ENCODE peak calls at places on chromosomes 1 and 21, in six cellular contexts. One of them, this sample, is unnamed.

GRCh38 chr1:91830242-91831131 is 55.5 kb downstream of the TGFBR3 start:
- DNase-seq in tibial nerve: peak
- DNase-seq in ovary: peak
- DNase-seq in A549: peak
- DNase-seq in suprapubic skin: no peak
- DNase-seq in H1: no peak
- DNase-seq in this sample: peak

GRCh38 chr1:210378721-210379120 is 50.0 kb downstream of the HHAT start:
- DNase-seq in tibial nerve: no peak
- DNase-seq in ovary: no peak
- DNase-seq in A549: no peak
- DNase-seq in suprapubic skin: no peak
- DNase-seq in H1: no peak
- DNase-seq in this sample: no peak

GRCh38 chr1:36156329-36157114 is 562 bp downstream of the MAP7D1 start:
- DNase-seq in tibial nerve: peak
- DNase-seq in ovary: peak
- DNase-seq in A549: peak
- DNase-seq in suprapubic skin: peak
- DNase-seq in H1: peak
- DNase-seq in this sample: peak

GRCh38 chr1:185017338-185017737 is 28.0 kb upstream of the RNF2 start:
- DNase-seq in tibial nerve: no peak
- DNase-seq in ovary: no peak
- DNase-seq in A549: peak
- DNase-seq in suprapubic skin: no peak
- DNase-seq in H1: no peak
- DNase-seq in this sample: no peak

GRCh38 chr1:8415526-8416278 is 97.8 kb downstream of the SLC45A1 start:
- DNase-seq in tibial nerve: no peak
- DNase-seq in ovary: no peak
- DNase-seq in A549: no peak
- DNase-seq in suprapubic skin: no peak
- DNase-seq in H1: no peak
- DNase-seq in this sample: no peak

GRCh38 chr1:109636201-109636952 is 16.7 kb downstream of the AMPD2 start:
- DNase-seq in tibial nerve: no peak
- DNase-seq in ovary: peak
- DNase-seq in A549: no peak
- DNase-seq in suprapubic skin: peak
- DNase-seq in H1: peak
- DNase-seq in this sample: peak

GRCh38 chr1:9505142-9505541 is 34.1 kb upstream of the SLC25A33 start:
- DNase-seq in tibial nerve: no peak
- DNase-seq in ovary: no peak
- DNase-seq in A549: no peak
- DNase-seq in suprapubic skin: no peak
- DNase-seq in H1: no peak
- DNase-seq in this sample: no peak

GRCh38 chr1:34113362-34113761 is 51.7 kb downstream of the CSMD2 start:
- DNase-seq in tibial nerve: no peak
- DNase-seq in ovary: no peak
- DNase-seq in A549: no peak
- DNase-seq in suprapubic skin: no peak
- DNase-seq in H1: peak
- DNase-seq in this sample: no peak

GRCh38 chr1:228978486-228979324 is 243.4 kb downstream of the RHOU start:
- DNase-seq in tibial nerve: no peak
- DNase-seq in ovary: peak
- DNase-seq in A549: no peak
- DNase-seq in suprapubic skin: no peak
- DNase-seq in H1: no peak
- DNase-seq in this sample: peak

GRCh38 chr1:145901312-145902021 is 8.4 kb downstream of the ITGA10 start:
- DNase-seq in tibial nerve: no peak
- DNase-seq in ovary: no peak
- DNase-seq in A549: no peak
- DNase-seq in suprapubic skin: no peak
- DNase-seq in H1: no peak
- DNase-seq in this sample: no peak

GRCh38 chr21:44392916-44393315 is 39.5 kb downstream of the TRPM2 start:
- DNase-seq in tibial nerve: no peak
- DNase-seq in ovary: no peak
- DNase-seq in A549: no peak
- DNase-seq in suprapubic skin: no peak
- DNase-seq in H1: no peak
- DNase-seq in this sample: no peak

GRCh38 chr1:164712131-164713031 is 153.4 kb downstream of the PBX1 start:
- DNase-seq in tibial nerve: no peak
- DNase-seq in ovary: peak
- DNase-seq in A549: no peak
- DNase-seq in suprapubic skin: no peak
- DNase-seq in H1: no peak
- DNase-seq in this sample: peak

GRCh38 chr1:33150522-33150921 is 31.3 kb downstream of the TRIM62 start:
- DNase-seq in tibial nerve: no peak
- DNase-seq in ovary: no peak
- DNase-seq in A549: no peak
- DNase-seq in suprapubic skin: no peak
- DNase-seq in H1: no peak
- DNase-seq in this sample: no peak

GRCh38 chr1:150362721-150363425 is 1.1 kb upstream of the RPRD2 start:
- DNase-seq in tibial nerve: no peak
- DNase-seq in ovary: peak
- DNase-seq in A549: no peak
- DNase-seq in suprapubic skin: no peak
- DNase-seq in H1: peak
- DNase-seq in this sample: no peak

GRCh38 chr1:45071567-45071966 is 59.5 kb downstream of the UROD start:
- DNase-seq in tibial nerve: no peak
- DNase-seq in ovary: no peak
- DNase-seq in A549: no peak
- DNase-seq in suprapubic skin: no peak
- DNase-seq in H1: no peak
- DNase-seq in this sample: no peak

GRCh38 chr1:31548518-31548898 is 27.8 kb upstream of the TINAGL1 start:
- DNase-seq in tibial nerve: no peak
- DNase-seq in ovary: peak
- DNase-seq in A549: no peak
- DNase-seq in suprapubic skin: no peak
- DNase-seq in H1: no peak
- DNase-seq in this sample: peak

GRCh38 chr1:2590233-2591141 is 3.9 kb downstream of the PRXL2B start:
- DNase-seq in tibial nerve: no peak
- DNase-seq in ovary: no peak
- DNase-seq in A549: no peak
- DNase-seq in suprapubic skin: no peak
- DNase-seq in H1: no peak
- DNase-seq in this sample: no peak

GRCh38 chr1:21783679-21784603 is 992 bp upstream of the USP48 start:
- DNase-seq in tibial nerve: no peak
- DNase-seq in ovary: peak
- DNase-seq in A549: peak
- DNase-seq in suprapubic skin: no peak
- DNase-seq in H1: peak
- DNase-seq in this sample: peak

GRCh38 chr21:41754481-41754891 is 12.4 kb downstream of the RIPK4 start:
- DNase-seq in tibial nerve: no peak
- DNase-seq in ovary: no peak
- DNase-seq in A549: no peak
- DNase-seq in suprapubic skin: no peak
- DNase-seq in H1: no peak
- DNase-seq in this sample: no peak

GRCh38 chr1:47205918-47206317 is 16.1 kb upstream of the PDZK1IP1 start:
- DNase-seq in tibial nerve: no peak
- DNase-seq in ovary: no peak
- DNase-seq in A549: no peak
- DNase-seq in suprapubic skin: no peak
- DNase-seq in H1: no peak
- DNase-seq in this sample: no peak

GRCh38 chr1:173477286-173478098 is at the start of gene PRDX6:
- DNase-seq in tibial nerve: peak
- DNase-seq in ovary: no peak
- DNase-seq in A549: peak
- DNase-seq in suprapubic skin: peak
- DNase-seq in H1: peak
- DNase-seq in this sample: peak

GRCh38 chr1:150763631-150764223 is 1.9 kb downstream of the CTSS start:
- DNase-seq in tibial nerve: no peak
- DNase-seq in ovary: no peak
- DNase-seq in A549: no peak
- DNase-seq in suprapubic skin: no peak
- DNase-seq in H1: no peak
- DNase-seq in this sample: no peak

GRCh38 chr1:230502306-230502705 is 76.2 kb upstream of the PGBD5 start:
- DNase-seq in tibial nerve: no peak
- DNase-seq in ovary: no peak
- DNase-seq in A549: no peak
- DNase-seq in suprapubic skin: no peak
- DNase-seq in H1: no peak
- DNase-seq in this sample: no peak

GRCh38 chr1:155970531-155971167 is 7.7 kb downstream of the ARHGEF2 start:
- DNase-seq in tibial nerve: peak
- DNase-seq in ovary: peak
- DNase-seq in A549: no peak
- DNase-seq in suprapubic skin: no peak
- DNase-seq in H1: no peak
- DNase-seq in this sample: peak

GRCh38 chr1:213244664-213245091 is 193.6 kb downstream of the RPS6KC1 start:
- DNase-seq in tibial nerve: no peak
- DNase-seq in ovary: no peak
- DNase-seq in A549: peak
- DNase-seq in suprapubic skin: no peak
- DNase-seq in H1: no peak
- DNase-seq in this sample: peak

GRCh38 chr1:226125097-226125630 is 61.4 kb downstream of the ACBD3 start:
- DNase-seq in tibial nerve: peak
- DNase-seq in ovary: peak
- DNase-seq in A549: peak
- DNase-seq in suprapubic skin: peak
- DNase-seq in H1: peak
- DNase-seq in this sample: peak
- TF ChIP-seq EP300 in tibial nerve: no peak
- TF ChIP-seq EP300 in ovary: no peak
- TF ChIP-seq EP300 in A549: no peak
- TF ChIP-seq EP300 in suprapubic skin: no peak
- TF ChIP-seq EP300 in H1: no peak
- TF ChIP-seq EP300 in this sample: no peak

DNA sequence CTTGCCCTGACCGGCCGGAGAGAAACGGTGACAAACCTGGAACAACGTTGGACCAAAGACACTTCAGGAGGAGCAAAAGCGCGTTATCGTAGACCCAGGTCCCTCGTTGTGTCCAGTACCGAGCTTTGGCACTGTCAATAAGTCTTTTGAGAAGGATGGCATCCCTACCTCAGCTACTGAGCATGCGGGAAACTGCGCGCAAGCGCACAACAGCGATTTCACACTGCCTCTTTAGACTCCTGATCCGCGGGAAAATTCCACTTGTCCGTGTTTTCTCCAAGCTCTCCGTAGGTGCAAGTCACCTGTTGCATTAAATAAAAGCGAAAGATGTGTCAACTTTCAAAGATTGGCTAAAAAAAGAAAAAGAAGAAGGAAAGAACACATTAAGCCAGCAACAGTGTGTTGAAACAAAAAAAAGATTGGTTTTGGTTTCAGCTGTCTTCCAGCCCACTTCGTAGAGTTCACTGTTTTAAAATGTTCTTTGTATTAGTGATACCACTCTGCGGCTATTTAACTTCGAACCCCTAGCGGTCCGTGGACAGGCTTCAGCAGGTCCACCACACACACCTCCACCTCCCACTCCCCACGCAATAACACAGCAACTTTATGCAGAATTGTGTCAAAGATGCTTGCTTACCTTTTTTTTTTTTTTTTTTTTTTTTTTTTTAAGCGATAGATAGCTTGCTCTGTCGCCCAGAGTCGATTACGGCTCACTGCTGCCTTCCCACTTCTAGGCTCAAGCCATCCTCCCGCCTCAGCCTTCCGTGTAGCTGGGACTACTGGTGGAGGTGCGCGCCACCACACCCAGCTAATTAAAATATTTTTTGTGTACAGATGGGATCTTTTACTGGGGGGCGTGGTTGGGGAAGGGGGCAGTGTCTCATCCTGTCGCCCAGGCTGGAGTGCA is at the start of gene BPNT1:
- DNase-seq in tibial nerve: peak
- DNase-seq in ovary: peak
- DNase-seq in A549: peak
- DNase-seq in suprapubic skin: peak
- DNase-seq in H1: peak
- DNase-seq in this sample: peak
- TF ChIP-seq POLR2A in tibial nerve: peak
- TF ChIP-seq POLR2A in ovary: peak
- TF ChIP-seq POLR2A in A549: peak
- TF ChIP-seq POLR2A in suprapubic skin: no peak
- TF ChIP-seq POLR2A in H1: peak
- TF ChIP-seq POLR2A in this sample: peak

GRCh38 chr1:66003690-66004089 is 211.0 kb downstream of the PDE4B start:
- DNase-seq in tibial nerve: no peak
- DNase-seq in ovary: no peak
- DNase-seq in A549: no peak
- DNase-seq in suprapubic skin: no peak
- DNase-seq in H1: no peak
- DNase-seq in this sample: no peak
- H3K4me3 ChIP-seq in tibial nerve: no peak
- H3K4me3 ChIP-seq in ovary: no peak
- H3K4me3 ChIP-seq in A549: no peak
- H3K4me3 ChIP-seq in suprapubic skin: no peak
- H3K4me3 ChIP-seq in H1: no peak
- H3K4me3 ChIP-seq in this sample: no peak

GRCh38 chr1:59271861-59272260 is 25.0 kb upstream of the FGGY start:
- DNase-seq in tibial nerve: no peak
- DNase-seq in ovary: no peak
- DNase-seq in A549: no peak
- DNase-seq in suprapubic skin: no peak
- DNase-seq in H1: no peak
- DNase-seq in this sample: no peak

GRCh38 chr1:59266927-59267293 is 30.0 kb upstream of the FGGY start:
- DNase-seq in tibial nerve: no peak
- DNase-seq in ovary: no peak
- DNase-seq in A549: no peak
- DNase-seq in suprapubic skin: no peak
- DNase-seq in H1: no peak
- DNase-seq in this sample: no peak

GRCh38 chr1:59276317-59276914 is 20.5 kb upstream of the FGGY start:
- DNase-seq in tibial nerve: no peak
- DNase-seq in ovary: no peak
- DNase-seq in A549: no peak
- DNase-seq in suprapubic skin: no peak
- DNase-seq in H1: no peak
- DNase-seq in this sample: no peak

DNA sequence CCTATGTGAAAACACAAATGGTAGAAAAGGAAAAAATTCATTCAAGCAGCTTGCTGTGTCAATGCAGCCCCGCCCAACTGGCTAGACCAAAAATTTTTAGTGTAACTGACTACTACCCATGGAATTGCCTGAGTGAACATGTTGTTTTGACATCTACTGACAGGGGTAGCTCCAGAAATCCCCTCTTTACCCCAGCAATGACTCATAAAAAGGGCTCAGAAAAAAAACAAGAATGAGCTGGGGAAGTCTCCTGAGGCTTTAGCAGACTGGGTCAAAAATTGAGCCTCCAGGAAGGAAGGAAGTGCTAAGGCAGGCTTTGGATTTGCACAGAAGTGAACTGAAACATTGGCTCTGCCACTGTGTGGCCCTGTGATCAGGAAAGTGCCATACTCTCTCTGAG is 24.4 kb upstream of the FGGY start:
- DNase-seq in tibial nerve: no peak
- DNase-seq in ovary: no peak
- DNase-seq in A549: no peak
- DNase-seq in suprapubic skin: no peak
- DNase-seq in H1: no peak
- DNase-seq in this sample: no peak
- TF ChIP-seq EP300 in tibial nerve: no peak
- TF ChIP-seq EP300 in ovary: no peak
- TF ChIP-seq EP300 in A549: no peak
- TF ChIP-seq EP300 in suprapubic skin: no peak
- TF ChIP-seq EP300 in H1: no peak
- TF ChIP-seq EP300 in this sample: no peak